ENCODE peak calls at places on chromosomes 11 and 22, in nine cellular contexts. T is glutamatergic neuron, L is OCI-LY7, I is body of pancreas, M is GM10248, C is tibial nerve, A is colonic mucosa, Z is AG10803, J is ascending aorta. E is an unnamed sample.

GRCh38 chr11:126167476-126167875 is 44.0 kb downstream of the RPUSD4 start:
- DNase-seq in I (no peak), M (no peak), A (no peak), J (no peak), Z (no peak), C (no peak), L (no peak), T (no peak), E (no peak)

GRCh38 chr11:123580557-123581275 is 73.7 kb downstream of the SCN3B start:
- DNase-seq in J (no peak), T (peak; percentile 86), L (peak; percentile 63), I (peak; percentile 74), A (peak; percentile 75), M (peak; percentile 88), Z (no peak), C (no peak), E (peak; percentile 86)

GRCh38 chr11:115941044-115941443 is 436.8 kb upstream of the CADM1 start:
- DNase-seq in M (no peak), L (no peak), A (no peak), T (no peak), C (no peak), I (no peak), J (no peak), Z (no peak), E (no peak)

GRCh38 chr22:24003887-24004286 is 1.4 kb downstream of the GSTT4 start:
- DNase-seq in J (no peak), M (no peak), A (no peak), T (no peak), I (no peak), L (no peak), C (no peak), Z (no peak), E (peak; percentile 4)

GRCh38 chr11:81237139-81237538 is 1496.5 kb downstream of the FAM181B start:
- DNase-seq in I (no peak), C (no peak), A (peak; percentile 36), J (no peak), Z (peak; percentile 0), L (peak; percentile 19), T (no peak), M (no peak), E (peak; percentile 3)

GRCh38 chr11:2679011-2679676 is 20.6 kb downstream of the KCNQ1OT1 start:
- DNase-seq in T (no peak), I (no peak), L (no peak), C (no peak), J (peak; percentile 12), Z (no peak), A (no peak), M (no peak), E (no peak)

GRCh38 chr11:67022341-67022933 is 497 bp upstream of the SYT12 start:
- DNase-seq in A (peak; percentile 55), J (peak; percentile 76), I (peak; percentile 48), Z (no peak), T (no peak), C (no peak), M (no peak), L (no peak), E (no peak)

GRCh38 chr11:88421530-88421929 is 84.0 kb upstream of the CTSC start:
- DNase-seq in T (no peak), M (peak; percentile 44), C (no peak), Z (peak; percentile 25), I (peak; percentile 42), J (no peak), A (peak; percentile 24), L (no peak), E (peak; percentile 46)

GRCh38 chr11:117292616-117293015 is 1.5 kb downstream of the BACE1-AS start:
- DNase-seq in M (no peak), L (no peak), A (no peak), T (no peak), J (no peak), C (no peak), I (no peak), Z (no peak), E (no peak)

GRCh38 chr11:65851083-65851579 is 6.8 kb downstream of the CFL1 start:
- DNase-seq in M (no peak), A (peak; percentile 55), I (no peak), J (no peak), Z (no peak), T (no peak), C (no peak), L (no peak), E (no peak)

GRCh38 chr22:19841641-19842385 is 12.9 kb downstream of the GNB1L start:
- DNase-seq in C (no peak), A (no peak), T (no peak), I (no peak), Z (no peak), M (no peak), L (peak; percentile 74), J (no peak), E (no peak)

DNA sequence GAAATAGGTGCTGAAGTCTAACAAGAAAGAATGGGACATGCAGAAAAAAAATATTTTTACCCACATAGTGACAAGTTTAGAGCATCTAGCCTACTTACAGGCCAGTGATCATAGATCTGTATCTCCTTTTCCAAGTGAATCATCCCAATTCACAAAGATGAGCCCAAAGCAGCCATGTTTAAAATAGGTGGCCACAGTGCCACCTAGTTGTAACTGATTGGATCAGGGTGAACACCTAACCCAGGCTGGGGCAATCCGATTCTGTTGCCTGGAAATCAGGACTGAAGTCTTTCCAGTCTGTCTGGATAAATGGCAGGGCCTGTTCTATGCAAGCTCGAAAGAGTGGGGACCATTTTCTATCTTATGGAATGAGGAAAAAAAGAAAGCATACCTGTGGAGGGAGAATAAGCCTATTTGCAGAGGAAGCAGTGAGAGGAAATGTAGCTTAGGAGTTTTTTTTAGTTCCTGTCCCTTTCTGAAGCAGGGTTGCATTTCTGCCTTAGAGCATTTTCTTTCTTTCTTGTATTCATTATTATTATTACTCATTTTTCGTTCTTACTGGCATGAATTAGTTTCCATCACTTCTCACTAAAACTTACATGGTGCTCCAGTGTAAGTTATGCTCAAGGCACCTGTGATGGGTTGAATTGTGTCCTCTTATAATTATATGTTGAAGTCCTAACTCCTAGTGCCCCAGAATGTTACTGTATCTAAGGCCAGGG is 113.2 kb upstream of the RAG2 start:
- DNase-seq in J (no peak), A (no peak), C (no peak), T (no peak), L (peak; percentile 2), M (no peak), Z (no peak), I (no peak), E (no peak)
- TF ChIP-seq CTCF in J (no peak), A (no peak), C (no peak), T (no peak), L (peak; percentile 63), M (no peak), Z (no peak), I (no peak), E (no peak)

GRCh38 chr11:57638811-57639320 is 10.8 kb downstream of the YPEL4 start:
- DNase-seq in T (peak; percentile 50), M (no peak), C (no peak), L (no peak), Z (no peak), I (no peak), A (no peak), J (no peak), E (no peak)

GRCh38 chr11:57640068-57640800 is 9.5 kb downstream of the YPEL4 start:
- DNase-seq in A (no peak), L (no peak), T (no peak), M (no peak), C (no peak), I (no peak), Z (no peak), J (no peak), E (no peak)

GRCh38 chr11:57641011-57641410 is 8.7 kb downstream of the YPEL4 start:
- DNase-seq in J (no peak), M (no peak), A (no peak), C (no peak), I (no peak), Z (no peak), T (peak; percentile 58), L (peak; percentile 24), E (no peak)

GRCh38 chr11:57638005-57638760 is 11.5 kb downstream of the YPEL4 start:
- DNase-seq in T (peak; percentile 81), I (peak; percentile 64), L (no peak), A (no peak), M (peak; percentile 64), Z (peak; percentile 86), J (peak; percentile 88), C (no peak), E (peak; percentile 72)

GRCh38 chr11:57639321-57640067 is 10.2 kb downstream of the YPEL4 start:
- DNase-seq in A (no peak), Z (no peak), M (no peak), C (no peak), L (peak; percentile 25), I (no peak), T (peak; percentile 88), J (no peak), E (no peak)
- TF ChIP-seq CTCF in A (no peak), Z (no peak), M (no peak), C (no peak), L (no peak), I (no peak), T (no peak), J (no peak), E (no peak)

GRCh38 chr22:35135165-35135564 is 69.2 kb downstream of the ISX start:
- DNase-seq in C (no peak), T (no peak), L (no peak), I (no peak), A (no peak), Z (no peak), J (no peak), M (no peak), E (no peak)

GRCh38 chr22:35138521-35138920 is 72.6 kb downstream of the ISX start:
- DNase-seq in T (no peak), C (no peak), J (no peak), M (no peak), I (no peak), L (no peak), A (peak; percentile 34), Z (no peak), E (no peak)

GRCh38 chr22:35140879-35141745 is 75.2 kb downstream of the ISX start:
- DNase-seq in J (no peak), T (no peak), Z (no peak), M (peak; percentile 63), A (peak; percentile 82), I (no peak), L (no peak), C (no peak), E (peak; percentile 61)
- TF ChIP-seq CTCF in J (no peak), T (no peak), Z (no peak), M (peak; percentile 57), A (peak; percentile 63), I (no peak), L (peak; percentile 34), C (no peak), E (peak; percentile 52)

GRCh38 chr11:76207642-76208378 is 1.5 kb upstream of the WNT11 start:
- DNase-seq in T (peak; percentile 87), A (peak; percentile 86), I (peak; percentile 76), L (peak; percentile 75), Z (peak; percentile 71), J (peak; percentile 85), M (peak; percentile 91), C (peak; percentile 67), E (peak; percentile 95)
- TF ChIP-seq CTCF in T (peak; percentile 87), A (peak; percentile 98), I (peak; percentile 95), L (peak; percentile 90), Z (peak; percentile 63), J (peak; percentile 98), M (peak; percentile 93), C (peak; percentile 96), E (peak; percentile 99)

E was measured in GM20000.